ENCODE peak calls at places on chromosomes 16 and 17, in ten cellular contexts. Z is neuronal stem cell; I is AG09319; F is effector memory CD4-positive, alpha-beta T cell; D is DMS 273 treated with DMSO at 0.1 percent for 48 hours; W is NCI-H748 treated with DMSO at 0.1 percent for 48 hours; O is iPS DF 19.7; J is stimulated activated CD8-positive, alpha-beta memory T cell treated with anti-CD3 and anti-CD28 coated beads, Interleukin-4, amount 100 ng/mL, for 48 hours; H is EL; E is kidney epithelial cell. M is an unnamed sample.

GRCh38 chr16:68445458-68445857 is 2.9 kb downstream of the SMPD3 start:
- DNase-seq in W (peak), I (no peak), J (peak), D (peak), E (no peak), H (peak), F (no peak), Z (peak), O (peak), M (peak)

GRCh38 chr16:728131-728889 is 1.4 kb downstream of the HAGHL start:
- DNase-seq in I (no peak), J (peak), W (peak), O (no peak), E (no peak), D (peak), Z (no peak), F (peak), H (peak), M (peak)

GRCh38 chr16:48126801-48127644 is 28.8 kb downstream of the ABCC12 start:
- DNase-seq in H (peak), J (no peak), Z (no peak), F (no peak), W (no peak), D (no peak), I (peak), O (no peak), E (peak), M (peak)

GRCh38 chr17:78238823-78239488 is 7.5 kb downstream of the TMEM235 start:
- DNase-seq in D (no peak), W (no peak), H (no peak), E (no peak), I (no peak), J (no peak), F (no peak), Z (no peak), O (no peak), M (no peak)

GRCh38 chr16:5502467-5502869 is 404.9 kb upstream of the EEF2KMT start:
- DNase-seq in E (no peak), J (no peak), H (no peak), F (no peak), I (no peak), O (no peak), W (no peak), Z (peak), D (no peak), M (no peak)

GRCh38 chr17:57727776-57728175 is 17.3 kb downstream of the CCDC182 start:
- DNase-seq in Z (no peak), W (no peak), I (no peak), J (no peak), O (no peak), H (no peak), E (no peak), F (no peak), D (no peak), M (peak)

GRCh38 chr17:63419949-63420867 is 25.9 kb downstream of the CYB561 start:
- DNase-seq in D (no peak), O (no peak), E (no peak), I (no peak), W (no peak), H (no peak), J (no peak), Z (no peak), F (no peak), M (no peak)

GRCh38 chr16:70746040-70746707 is 54.8 kb downstream of the VAC14 start:
- DNase-seq in I (peak), J (peak), O (no peak), F (no peak), E (no peak), H (peak), D (no peak), Z (no peak), W (no peak), M (peak)

GRCh38 chr17:64641499-64641898 is 20.6 kb downstream of the SMURF2 start:
- DNase-seq in F (no peak), E (no peak), H (peak), Z (no peak), I (peak), W (no peak), D (no peak), O (no peak), J (no peak), M (peak)

GRCh38 chr16:88453621-88454314 is 688 bp downstream of the ZFPM1 start:
- DNase-seq in I (no peak), Z (no peak), J (peak), O (no peak), F (no peak), H (peak), W (no peak), D (no peak), E (no peak), M (peak)

GRCh38 chr17:41333836-41334235 is 16.8 kb downstream of the KRT33A start:
- DNase-seq in D (no peak), E (no peak), Z (no peak), F (no peak), I (no peak), H (no peak), W (no peak), J (no peak), O (no peak), M (no peak)